ENCODE peak calls at places on chromosomes 6 and 20, in ten cellular contexts. One of them, this sample, is unnamed.

GRCh38 chr20:38141154-38141888 is 23.7 kb downstream of the TGM2 start:
- DNase-seq in Panc1: no peak
- DNase-seq in T1000: no peak
- DNase-seq in adrenal gland: no peak
- DNase-seq in right lobe of liver: peak
- DNase-seq in SK-MEL-5: no peak
- DNase-seq in A549: no peak
- DNase-seq in GM13976: no peak
- DNase-seq in Calu3: no peak
- DNase-seq in cardiac muscle cell: no peak
- DNase-seq in this sample: no peak

GRCh38 chr6:139841794-139842215 is 467.4 kb upstream of the CITED2 start:
- DNase-seq in Panc1: no peak
- DNase-seq in T1000: no peak
- DNase-seq in adrenal gland: no peak
- DNase-seq in right lobe of liver: no peak
- DNase-seq in SK-MEL-5: no peak
- DNase-seq in A549: no peak
- DNase-seq in GM13976: no peak
- DNase-seq in Calu3: no peak
- DNase-seq in cardiac muscle cell: no peak
- DNase-seq in this sample: no peak

GRCh38 chr20:46151936-46152335 is 33.8 kb downstream of the CD40 start:
- DNase-seq in Panc1: no peak
- DNase-seq in T1000: no peak
- DNase-seq in adrenal gland: no peak
- DNase-seq in right lobe of liver: no peak
- DNase-seq in SK-MEL-5: peak
- DNase-seq in A549: peak
- DNase-seq in GM13976: peak
- DNase-seq in Calu3: peak
- DNase-seq in cardiac muscle cell: no peak
- DNase-seq in this sample: no peak

GRCh38 chr6:154995241-154996162 is at the start of gene TIAM2:
- DNase-seq in Panc1: no peak
- DNase-seq in T1000: no peak
- DNase-seq in adrenal gland: peak
- DNase-seq in right lobe of liver: peak
- DNase-seq in SK-MEL-5: no peak
- DNase-seq in A549: peak
- DNase-seq in GM13976: peak
- DNase-seq in Calu3: peak
- DNase-seq in cardiac muscle cell: peak
- DNase-seq in this sample: no peak

GRCh38 chr20:58709013-58709702 is 16.6 kb downstream of the NPEPL1 start:
- DNase-seq in Panc1: no peak
- DNase-seq in T1000: no peak
- DNase-seq in adrenal gland: no peak
- DNase-seq in right lobe of liver: no peak
- DNase-seq in SK-MEL-5: no peak
- DNase-seq in A549: no peak
- DNase-seq in GM13976: no peak
- DNase-seq in Calu3: no peak
- DNase-seq in cardiac muscle cell: no peak
- DNase-seq in this sample: no peak

GRCh38 chr20:23988561-23988960 is at the start of gene GGTLC1:
- DNase-seq in Panc1: no peak
- DNase-seq in T1000: no peak
- DNase-seq in adrenal gland: no peak
- DNase-seq in right lobe of liver: no peak
- DNase-seq in SK-MEL-5: no peak
- DNase-seq in A549: no peak
- DNase-seq in GM13976: no peak
- DNase-seq in Calu3: no peak
- DNase-seq in cardiac muscle cell: no peak
- DNase-seq in this sample: no peak

GRCh38 chr6:153668758-153669157 is 370.3 kb upstream of the OPRM1 start:
- DNase-seq in Panc1: no peak
- DNase-seq in T1000: no peak
- DNase-seq in adrenal gland: no peak
- DNase-seq in right lobe of liver: no peak
- DNase-seq in SK-MEL-5: no peak
- DNase-seq in A549: no peak
- DNase-seq in GM13976: no peak
- DNase-seq in Calu3: no peak
- DNase-seq in cardiac muscle cell: no peak
- DNase-seq in this sample: no peak

GRCh38 chr6:18154507-18155272 is at the start of gene TPMT:
- DNase-seq in Panc1: peak
- DNase-seq in T1000: no peak
- DNase-seq in adrenal gland: peak
- DNase-seq in right lobe of liver: peak
- DNase-seq in SK-MEL-5: no peak
- DNase-seq in A549: peak
- DNase-seq in GM13976: no peak
- DNase-seq in Calu3: peak
- DNase-seq in cardiac muscle cell: no peak
- DNase-seq in this sample: no peak

GRCh38 chr6:161001421-161001820 is 9.9 kb downstream of the MAP3K4 start:
- DNase-seq in Panc1: no peak
- DNase-seq in T1000: no peak
- DNase-seq in adrenal gland: no peak
- DNase-seq in right lobe of liver: no peak
- DNase-seq in SK-MEL-5: no peak
- DNase-seq in A549: no peak
- DNase-seq in GM13976: no peak
- DNase-seq in Calu3: no peak
- DNase-seq in cardiac muscle cell: no peak
- DNase-seq in this sample: no peak

GRCh38 chr20:15792855-15793254 is 780.4 kb downstream of the KIF16B start:
- DNase-seq in Panc1: no peak
- DNase-seq in T1000: no peak
- DNase-seq in adrenal gland: no peak
- DNase-seq in right lobe of liver: no peak
- DNase-seq in SK-MEL-5: no peak
- DNase-seq in A549: no peak
- DNase-seq in GM13976: no peak
- DNase-seq in Calu3: no peak
- DNase-seq in cardiac muscle cell: no peak
- DNase-seq in this sample: no peak

GRCh38 chr6:51640016-51640415 is 447.4 kb downstream of the PKHD1 start:
- DNase-seq in Panc1: no peak
- DNase-seq in T1000: no peak
- DNase-seq in adrenal gland: no peak
- DNase-seq in right lobe of liver: no peak
- DNase-seq in SK-MEL-5: peak
- DNase-seq in A549: no peak
- DNase-seq in GM13976: no peak
- DNase-seq in Calu3: no peak
- DNase-seq in cardiac muscle cell: no peak
- DNase-seq in this sample: peak

GRCh38 chr6:95266537-95267258 is 310.6 kb upstream of the MANEA start:
- DNase-seq in Panc1: no peak
- DNase-seq in T1000: no peak
- DNase-seq in adrenal gland: no peak
- DNase-seq in right lobe of liver: no peak
- DNase-seq in SK-MEL-5: no peak
- DNase-seq in A549: no peak
- DNase-seq in GM13976: no peak
- DNase-seq in Calu3: no peak
- DNase-seq in cardiac muscle cell: no peak
- DNase-seq in this sample: no peak

GRCh38 chr6:47520282-47520681 is 42.7 kb downstream of the CD2AP start:
- DNase-seq in Panc1: no peak
- DNase-seq in T1000: no peak
- DNase-seq in adrenal gland: no peak
- DNase-seq in right lobe of liver: no peak
- DNase-seq in SK-MEL-5: no peak
- DNase-seq in A549: no peak
- DNase-seq in GM13976: no peak
- DNase-seq in Calu3: no peak
- DNase-seq in cardiac muscle cell: no peak
- DNase-seq in this sample: no peak

GRCh38 chr20:25283221-25283951 is 35.5 kb downstream of the PYGB start:
- DNase-seq in Panc1: no peak
- DNase-seq in T1000: no peak
- DNase-seq in adrenal gland: peak
- DNase-seq in right lobe of liver: peak
- DNase-seq in SK-MEL-5: no peak
- DNase-seq in A549: no peak
- DNase-seq in GM13976: no peak
- DNase-seq in Calu3: no peak
- DNase-seq in cardiac muscle cell: no peak
- DNase-seq in this sample: no peak

GRCh38 chr20:32589256-32589655 is 4.1 kb upstream of the NOL4L start:
- DNase-seq in Panc1: no peak
- DNase-seq in T1000: no peak
- DNase-seq in adrenal gland: no peak
- DNase-seq in right lobe of liver: no peak
- DNase-seq in SK-MEL-5: no peak
- DNase-seq in A549: no peak
- DNase-seq in GM13976: no peak
- DNase-seq in Calu3: peak
- DNase-seq in cardiac muscle cell: no peak
- DNase-seq in this sample: no peak

GRCh38 chr6:109595998-109596397 is 95.0 kb downstream of the AK9 start:
- DNase-seq in Panc1: no peak
- DNase-seq in T1000: no peak
- DNase-seq in adrenal gland: peak
- DNase-seq in right lobe of liver: no peak
- DNase-seq in SK-MEL-5: peak
- DNase-seq in A549: no peak
- DNase-seq in GM13976: peak
- DNase-seq in Calu3: peak
- DNase-seq in cardiac muscle cell: no peak
- DNase-seq in this sample: no peak

This sample was measured in midbrain.